ENCODE peak calls at places on chromosomes 2 and 18, in six cellular contexts. V, D, P, Z, U and R are unnamed samples.
A peak's percentile ranks its signal among the peaks of the same experiment; 100 is the strongest.

GRCh38 chr2:56334622-56335021 is 150.8 kb downstream of the CCDC85A start:
- DNase-seq in U (no peak), D (no peak), P (no peak), V (no peak), Z (no peak), R (no peak)

GRCh38 chr2:189076131-189076530 is 102.0 kb downstream of the COL3A1 start:
- DNase-seq in V (no peak), U (no peak), P (no peak), Z (no peak), D (no peak), R (no peak)

GRCh38 chr18:74299746-74300145 is 8.0 kb upstream of the CYB5A start:
- DNase-seq in D (no peak), U (no peak), Z (no peak), P (no peak), V (no peak), R (no peak)

GRCh38 chr2:197137826-197138480 is 172.6 kb downstream of the ANKRD44 start:
- DNase-seq in U (no peak), P (no peak), V (no peak), D (no peak), Z (no peak), R (no peak)

GRCh38 chr2:42095923-42096408 is 48.1 kb downstream of the PKDCC start:
- DNase-seq in P (peak; percentile 72), V (peak; percentile 59), U (peak; percentile 82), Z (peak; percentile 90), D (peak; percentile 84), R (peak; percentile 86)

GRCh38 chr2:10079192-10079930 is 850 bp downstream of the CYS1 start:
- DNase-seq in P (no peak), U (peak; percentile 78), Z (no peak), V (peak; percentile 74), D (peak; percentile 36), R (no peak)

GRCh38 chr18:3790702-3791101 is 340.7 kb downstream of the TGIF1 start:
- DNase-seq in P (no peak), Z (no peak), V (no peak), U (no peak), D (no peak), R (no peak)

GRCh38 chr2:109435866-109436634 is 177.7 kb downstream of the SEPTIN10 start:
- DNase-seq in V (no peak), P (no peak), U (no peak), D (no peak), Z (no peak), R (peak; percentile 65)

GRCh38 chr2:75142081-75142480 is 57.2 kb downstream of the TACR1 start:
- DNase-seq in P (no peak), U (no peak), Z (no peak), V (no peak), D (peak; percentile 23), R (no peak)

GRCh38 chr2:75140288-75140687 is 59.0 kb downstream of the TACR1 start:
- DNase-seq in D (no peak), Z (no peak), P (no peak), V (no peak), U (no peak), R (no peak)

GRCh38 chr2:75139171-75139570 is 60.1 kb downstream of the TACR1 start:
- DNase-seq in D (no peak), U (no peak), V (no peak), P (no peak), Z (no peak), R (no peak)

GRCh38 chr2:75136001-75136400 is 63.3 kb downstream of the TACR1 start:
- DNase-seq in V (no peak), P (no peak), Z (no peak), D (no peak), U (no peak), R (no peak)

DNA sequence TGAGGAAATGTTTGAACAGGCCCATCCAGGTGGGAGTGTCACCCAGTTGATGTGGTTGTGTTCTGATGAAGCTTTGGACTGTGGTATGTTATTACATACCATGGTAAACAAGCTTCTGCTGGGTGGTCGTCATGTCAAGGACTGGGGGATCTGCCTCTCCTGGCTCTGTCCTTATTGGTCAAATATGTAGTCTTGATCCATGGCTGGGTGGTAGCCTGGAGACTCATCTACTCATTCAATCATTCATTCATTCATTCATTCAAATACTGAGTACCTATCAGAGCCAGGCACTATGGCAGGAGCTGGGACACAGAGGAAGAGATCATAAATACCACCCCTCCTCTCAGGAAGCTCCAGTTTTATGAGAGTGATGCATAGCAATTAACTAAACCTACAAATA is 60.8 kb downstream of the TACR1 start:
- DNase-seq in P (no peak), U (no peak), V (no peak), Z (no peak), D (no peak), R (no peak)
- H3K4me3 ChIP-seq in P (no peak overlapping the region), U (no peak overlapping the region), V (no peak overlapping the region), Z (no peak overlapping the region), D (no peak overlapping the region), R (no peak overlapping the region)

GRCh38 chr18:267688-268552 is at the start of gene THOC1:
- DNase-seq in P (peak; percentile 82), Z (peak; percentile 94), U (peak; percentile 95), V (peak; percentile 97), D (peak; percentile 89), R (peak; percentile 92)
- TF ChIP-seq EP300 in P (peak; percentile 96), Z (no peak), U (no peak), V (peak; percentile 85), D (no peak), R (no peak)

GRCh38 chr2:134290363-134290762 is 36.5 kb downstream of the MGAT5 start:
- DNase-seq in Z (no peak), V (no peak), U (no peak), D (no peak), P (no peak), R (no peak)
- H3K4me3 ChIP-seq in Z (no peak overlapping the region), V (no peak overlapping the region), U (no peak overlapping the region), D (no peak overlapping the region), P (no peak overlapping the region), R (no peak overlapping the region)

GRCh38 chr2:33275689-33276444 is 200.6 kb upstream of the RASGRP3 start:
- DNase-seq in U (no peak), V (no peak), P (no peak), Z (peak; percentile 53), D (peak; percentile 94), R (no peak)
- TF ChIP-seq EP300 in U (no peak), V (no peak), P (peak; percentile 44), Z (no peak), D (peak; percentile 80), R (no peak)

DNA sequence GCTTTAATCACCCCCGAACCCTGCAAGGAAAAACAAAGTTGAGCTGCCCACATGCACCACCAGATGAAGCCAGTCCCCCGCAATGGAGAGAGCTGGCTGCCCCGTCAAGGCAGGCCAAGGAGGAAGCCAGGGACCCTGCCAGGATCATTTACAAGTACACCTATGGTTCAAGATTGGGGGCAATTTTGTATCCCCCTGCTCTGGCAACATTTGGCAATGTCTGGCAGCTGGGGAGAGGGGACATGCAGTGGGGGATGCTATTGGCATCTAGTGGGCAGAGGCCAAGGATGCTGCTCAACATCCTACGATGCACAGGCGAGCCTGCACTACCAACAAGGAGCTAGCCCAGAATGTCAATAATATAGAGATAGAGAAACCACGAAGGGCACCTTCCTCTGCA is 1.9 kb downstream of the ACTR1B start:
- DNase-seq in V (no peak), Z (no peak), D (no peak), P (no peak), U (no peak), R (no peak)
- H3K4me3 ChIP-seq in V (no peak overlapping the region), Z (peak overlapping the region; percentile 71), D (no peak overlapping the region), P (peak overlapping the region; percentile 81), U (peak overlapping the region; percentile 66), R (peak overlapping the region; percentile 77)

DNA sequence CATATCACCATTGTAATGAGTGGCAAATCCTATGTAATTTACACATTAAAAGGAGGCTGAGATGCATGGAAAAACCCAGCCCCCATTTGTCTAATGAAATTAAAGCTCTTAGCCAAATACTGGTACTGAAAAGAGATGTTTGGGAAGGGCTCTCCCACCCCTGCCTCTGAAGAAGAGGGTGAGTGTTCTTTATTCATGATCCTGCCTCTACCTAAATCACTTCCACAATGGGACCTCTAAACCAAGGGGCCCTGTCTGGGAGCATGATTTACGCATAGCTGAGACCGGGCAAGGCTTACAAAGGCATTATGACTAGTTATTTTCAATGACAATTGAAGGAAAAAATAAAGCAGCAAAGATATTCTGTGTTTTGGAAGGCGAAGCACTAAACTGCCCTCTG is 686.7 kb downstream of the ZEB2 start:
- DNase-seq in V (no peak), U (no peak), P (no peak), D (no peak), Z (no peak), R (no peak)
- TF ChIP-seq EP300 in V (no peak), U (no peak), P (no peak), D (no peak), Z (no peak), R (no peak)

GRCh38 chr2:26504002-26504401 is 26.1 kb upstream of the OTOF start:
- DNase-seq in D (no peak), P (no peak), Z (no peak), U (no peak), V (no peak), R (no peak)
- H3K4me3 ChIP-seq in D (peak overlapping the region; percentile 63), P (peak overlapping the region; percentile 56), Z (peak overlapping the region; percentile 54), U (no peak overlapping the region), V (peak overlapping the region; percentile 30), R (peak overlapping the region; percentile 43)

GRCh38 chr2:8391584-8391983 is 290.3 kb upstream of the ID2 start:
- DNase-seq in D (no peak), Z (no peak), P (no peak), U (no peak), V (no peak), R (no peak)

GRCh38 chr2:8388779-8389178 is 293.1 kb upstream of the ID2 start:
- DNase-seq in U (no peak), V (no peak), D (no peak), P (no peak), Z (no peak), R (no peak)

GRCh38 chr2:8392098-8392844 is 289.6 kb upstream of the ID2 start:
- DNase-seq in U (no peak), V (peak; percentile 51), P (no peak), Z (no peak), D (no peak), R (no peak)

GRCh38 chr2:8391126-8391525 is 290.7 kb upstream of the ID2 start:
- DNase-seq in D (no peak), U (no peak), V (no peak), Z (no peak), P (no peak), R (no peak)

GRCh38 chr2:8389373-8390108 is 292.3 kb upstream of the ID2 start:
- DNase-seq in P (no peak), D (no peak), U (no peak), V (no peak), Z (no peak), R (no peak)
- TF ChIP-seq EP300 in P (no peak), D (no peak), U (no peak), V (no peak), Z (no peak), R (no peak)

GRCh38 chr2:18521084-18521483 is 39.4 kb downstream of the RDH14 start:
- DNase-seq in U (no peak), Z (no peak), D (no peak), V (no peak), P (no peak), R (no peak)
- H3K4me3 ChIP-seq in U (no peak overlapping the region), Z (no peak overlapping the region), D (no peak overlapping the region), V (no peak overlapping the region), P (no peak overlapping the region), R (no peak overlapping the region)

DNA sequence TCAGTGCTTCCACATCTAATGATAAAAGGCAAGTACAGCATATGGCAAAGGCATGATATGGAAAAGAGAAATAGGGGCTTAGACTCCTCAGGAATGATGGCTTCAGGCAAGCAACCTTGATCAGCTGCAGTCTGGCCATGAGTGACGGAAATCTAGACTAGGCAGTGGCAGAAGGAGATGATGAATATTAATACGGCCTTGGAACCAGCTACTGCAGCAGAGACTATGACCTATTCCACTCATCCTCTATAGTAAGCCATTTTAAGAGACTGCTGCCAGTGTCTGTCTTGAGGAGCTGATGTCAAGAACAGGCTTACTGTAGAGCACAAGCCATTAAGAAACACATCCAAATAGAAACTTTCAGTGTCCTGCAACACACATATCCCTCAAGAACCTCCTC is 23.7 kb downstream of the ASXL2 start:
- DNase-seq in V (no peak), P (no peak), Z (no peak), D (no peak), U (no peak), R (no peak)
- TF ChIP-seq EP300 in V (no peak), P (no peak), Z (no peak), D (no peak), U (no peak), R (no peak)